ENCODE peak calls at places on chromosomes 3 and 15, in five cellular contexts. G, D, L, S and O are unnamed samples. For H3K9me3, the result is how much of the 10 kb centered on the place peaks cover.

GRCh38 chr15:37058316-37058985 is 41.9 kb downstream of the MEIS2 start:
- DNase-seq in G (peak), D (peak), L (no peak), S (no peak), O (no peak)

GRCh38 chr3:134397755-134398154 is 23.5 kb upstream of the AMOTL2 start:
- DNase-seq in G (no peak), D (no peak), L (no peak), S (no peak), O (no peak)

GRCh38 chr15:72203507-72203837 is 5.9 kb upstream of the GRAMD2A start:
- DNase-seq in G (no peak), D (no peak), L (no peak), S (no peak), O (no peak)

GRCh38 chr15:68676926-68677325 is 98.1 kb downstream of the CORO2B start:
- DNase-seq in G (no peak), D (no peak), L (no peak), S (no peak), O (no peak)

GRCh38 chr15:49901867-49902775 is 216.9 kb downstream of the ATP8B4 start:
- DNase-seq in G (no peak), D (no peak), L (no peak), S (no peak), O (peak)

GRCh38 chr3:129182390-129183180 is 1.1 kb downstream of the CNBP start:
- DNase-seq in G (no peak), D (no peak), L (no peak), S (no peak), O (peak)

GRCh38 chr3:59127071-59127470 is 77.2 kb upstream of the CFAP20DC start:
- DNase-seq in G (no peak), D (peak), L (no peak), S (no peak), O (no peak)

GRCh38 chr3:55127565-55127964 is 199.7 kb upstream of the LRTM1 start:
- DNase-seq in G (no peak), D (no peak), L (no peak), S (no peak), O (no peak)

GRCh38 chr15:85563328-85563727 is 182.9 kb downstream of the AKAP13 start:
- DNase-seq in G (no peak), D (peak), L (no peak), S (no peak), O (no peak)

GRCh38 chr15:97933589-97933988 is 26.9 kb upstream of the ARRDC4 start:
- DNase-seq in G (no peak), D (no peak), L (no peak), S (no peak), O (no peak)

GRCh38 chr15:25068696-25069095 is 113.9 kb downstream of the SNRPN start:
- DNase-seq in G (no peak), D (no peak), L (no peak), S (no peak), O (no peak)
- H3K9me3 ChIP-seq in G (under half), D (half or more), L (half or more), S (half or more), O (under half)

GRCh38 chr3:66531256-66531655 is 30.4 kb upstream of the LRIG1 start:
- DNase-seq in G (no peak), D (no peak), L (no peak), S (no peak), O (no peak)

GRCh38 chr3:66534304-66534703 is 33.5 kb upstream of the LRIG1 start:
- DNase-seq in G (no peak), D (peak), L (no peak), S (no peak), O (no peak)

GRCh38 chr3:66536791-66537190 is 36.0 kb upstream of the LRIG1 start:
- DNase-seq in G (no peak), D (no peak), L (no peak), S (no peak), O (no peak)

GRCh38 chr3:66532613-66533012 is 31.8 kb upstream of the LRIG1 start:
- DNase-seq in G (no peak), D (no peak), L (no peak), S (no peak), O (no peak)

GRCh38 chr3:66532160-66532587 is 31.4 kb upstream of the LRIG1 start:
- DNase-seq in G (no peak), D (no peak), L (no peak), S (peak), O (no peak)
- H3K9me3 ChIP-seq in G (under half), D (under half), L (under half), S (under half), O (under half)

GRCh38 chr15:82660378-82660777 is 13.2 kb upstream of the CPEB1 start:
- DNase-seq in G (no peak), D (no peak), L (no peak), S (no peak), O (no peak)
- H3K9me3 ChIP-seq in G (under half), D (under half), L (under half), S (under half), O (under half)

DNA sequence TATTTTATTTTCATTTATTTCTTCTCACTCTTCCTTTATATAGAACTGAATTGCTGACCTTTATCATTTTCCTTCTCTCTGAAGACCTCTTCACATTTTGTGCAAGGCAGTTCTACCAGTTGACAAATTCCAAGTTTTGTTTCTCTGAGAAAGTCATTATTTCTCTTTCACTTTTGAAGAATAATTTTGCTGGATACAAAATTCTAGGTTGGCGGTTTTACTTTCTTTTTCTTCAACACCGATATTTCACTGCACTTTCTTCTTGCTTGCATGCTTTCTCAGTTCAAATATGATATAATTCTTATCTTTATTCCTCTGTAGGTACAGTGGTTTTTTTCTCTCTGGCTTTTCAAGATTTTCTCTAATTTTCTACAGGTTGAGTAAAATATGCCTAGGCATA is 15.9 kb downstream of the RFX7 start:
- DNase-seq in G (no peak), D (no peak), L (no peak), S (no peak), O (no peak)
- H3K9me3 ChIP-seq in G (under half), D (under half), L (under half), S (under half), O (under half)

DNA sequence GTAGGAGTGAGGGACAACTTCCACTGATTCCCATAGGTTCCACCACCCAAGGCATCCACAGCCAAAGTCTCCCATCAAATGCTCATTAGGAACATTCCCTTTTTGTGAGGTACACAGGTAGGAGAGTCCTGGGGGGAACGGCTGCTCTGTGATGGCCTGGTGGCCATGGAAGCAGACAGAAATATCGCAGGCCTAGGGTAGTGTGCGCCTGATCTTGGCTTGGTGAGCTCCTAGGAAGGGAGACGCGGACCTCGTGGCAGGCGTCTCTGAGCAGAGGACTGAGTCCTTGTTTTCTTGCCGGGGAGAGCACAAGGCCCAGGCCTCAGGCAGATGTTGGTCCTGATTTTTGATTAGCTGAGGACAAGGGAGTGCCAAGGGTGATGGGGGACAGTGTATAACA is 99.5 kb downstream of the SNRPN start:
- DNase-seq in G (no peak), D (no peak), L (no peak), S (peak), O (no peak)
- H3K9me3 ChIP-seq in G (under half), D (half or more), L (half or more), S (half or more), O (under half)

GRCh38 chr3:150691414-150692040 is 12.2 kb downstream of the ERICH6 start:
- DNase-seq in G (no peak), D (no peak), L (no peak), S (no peak), O (no peak)
- H3K9me3 ChIP-seq in G (under half), D (under half), L (under half), S (under half), O (under half)

GRCh38 chr15:86595741-86596140 is 516.1 kb downstream of the AGBL1 start:
- DNase-seq in G (no peak), D (no peak), L (no peak), S (no peak), O (no peak)
- H3K9me3 ChIP-seq in G (under half), D (under half), L (under half), S (under half), O (under half)

DNA sequence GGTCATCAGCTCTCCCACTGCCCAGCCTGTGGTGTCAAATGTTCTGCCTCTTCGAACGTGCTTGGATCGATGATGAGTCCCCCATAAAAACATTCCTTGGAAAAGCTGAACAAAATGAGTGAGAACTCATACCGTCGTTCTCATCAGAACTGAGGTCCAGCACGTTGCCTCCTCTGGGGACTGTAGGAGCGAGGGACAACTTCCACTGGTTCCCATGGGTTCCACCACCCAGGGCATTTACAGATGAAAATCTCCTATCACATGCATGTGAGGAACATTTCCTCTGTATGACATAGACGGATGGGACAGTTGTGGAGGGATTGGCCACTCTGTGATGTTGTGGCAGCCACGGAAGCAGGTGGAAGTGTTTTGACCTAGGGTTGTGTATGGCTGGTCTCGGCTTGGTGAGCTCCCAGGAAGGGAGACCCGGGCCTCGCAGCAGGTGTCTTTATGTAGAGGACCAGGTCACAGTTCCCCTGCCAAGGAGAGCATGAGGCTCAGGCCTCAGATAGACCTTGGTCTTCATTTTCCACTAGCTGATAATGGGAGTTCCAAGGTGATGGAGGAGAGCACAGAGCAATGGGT is 113.0 kb downstream of the SNRPN start:
- DNase-seq in G (no peak), D (no peak), L (no peak), S (no peak), O (no peak)
- H3K9me3 ChIP-seq in G (under half), D (half or more), L (half or more), S (half or more), O (under half)